ENCODE peak calls at places on chromosome 3, in six cellular contexts. Z is GM19239, I is HS-27A, H is HEK293T, A is body of pancreas, D is GDM1. W is an unnamed sample.

GRCh38 chr3:175433026-175433668 is 574.0 kb downstream of the NAALADL2 start:
- DNase-seq in Z (no peak), I (no peak), H (no peak), A (no peak), D (no peak), W (no peak)

GRCh38 chr3:126107960-126108688 is 24.2 kb upstream of the SLC41A3 start:
- DNase-seq in Z (no peak), I (no peak), H (no peak), A (no peak), D (no peak), W (no peak)

GRCh38 chr3:74066456-74066855 is 441.7 kb upstream of the PDZRN3 start:
- DNase-seq in Z (no peak), I (no peak), H (no peak), A (no peak), D (no peak), W (no peak)

GRCh38 chr3:90024986-90025385 is 917.6 kb downstream of the EPHA3 start:
- DNase-seq in Z (no peak), I (no peak), H (no peak), A (no peak), D (no peak), W (no peak)

GRCh38 chr3:122505676-122506075 is 9.1 kb downstream of the KPNA1 start:
- DNase-seq in Z (no peak), I (no peak), H (no peak), A (no peak), D (no peak), W (no peak)

GRCh38 chr3:184676927-184677326 is 34.9 kb downstream of the MAGEF1 start:
- DNase-seq in Z (no peak), I (no peak), H (no peak), A (no peak), D (peak), W (no peak)

GRCh38 chr3:163735394-163735793 is 1342.9 kb downstream of the SI start:
- DNase-seq in Z (no peak), I (no peak), H (no peak), A (no peak), D (no peak), W (no peak)

GRCh38 chr3:62876064-62876463 is 848 bp upstream of the CADPS start:
- DNase-seq in Z (no peak), I (no peak), H (peak), A (peak), D (no peak), W (peak)

GRCh38 chr3:66110840-66111239 is 72.1 kb upstream of the MAGI1 start:
- DNase-seq in Z (no peak), I (no peak), H (no peak), A (no peak), D (no peak), W (no peak)

GRCh38 chr3:64824281-64824980 is 136.6 kb upstream of the ADAMTS9 start:
- DNase-seq in Z (no peak), I (no peak), H (no peak), A (no peak), D (no peak), W (no peak)

GRCh38 chr3:177758131-177758530 is 560.8 kb upstream of the TBL1XR1 start:
- DNase-seq in Z (no peak), I (no peak), H (no peak), A (no peak), D (no peak), W (no peak)

GRCh38 chr3:15839568-15839967 is 41.8 kb upstream of the ANKRD28 start:
- DNase-seq in Z (no peak), I (no peak), H (no peak), A (no peak), D (no peak), W (no peak)

GRCh38 chr3:112858410-112859069 is 11.9 kb upstream of the CD200R1L start:
- DNase-seq in Z (no peak), I (no peak), H (no peak), A (no peak), D (peak), W (no peak)

GRCh38 chr3:56468184-56469106 is at the start of gene ERC2:
- DNase-seq in Z (no peak), I (no peak), H (peak), A (peak), D (no peak), W (no peak)

GRCh38 chr3:22089284-22089683 is 338.3 kb upstream of the ZNF385D start:
- DNase-seq in Z (peak), I (no peak), H (peak), A (peak), D (no peak), W (no peak)

GRCh38 chr3:129978123-129978522 is 3.6 kb downstream of the TRH start:
- DNase-seq in Z (no peak), I (no peak), H (no peak), A (no peak), D (no peak), W (no peak)

GRCh38 chr3:50319872-50320625 is 2.5 kb downstream of the HYAL2 start:
- DNase-seq in Z (no peak), I (no peak), H (no peak), A (no peak), D (no peak), W (no peak)

GRCh38 chr3:45087155-45087554 is 59.0 kb downstream of the CDCP1 start:
- DNase-seq in Z (no peak), I (no peak), H (no peak), A (no peak), D (no peak), W (no peak)

GRCh38 chr3:57017481-57017880 is 43.0 kb upstream of the SPATA12 start:
- DNase-seq in Z (no peak), I (no peak), H (no peak), A (no peak), D (no peak), W (no peak)

GRCh38 chr3:31968927-31969418 is 12.1 kb downstream of the OSBPL10 start:
- DNase-seq in Z (no peak), I (peak), H (peak), A (no peak), D (no peak), W (no peak)

GRCh38 chr3:46671541-46672348 is 21.7 kb downstream of the ALS2CL start:
- DNase-seq in Z (no peak), I (no peak), H (no peak), A (peak), D (no peak), W (no peak)

GRCh38 chr3:144770813-144771400 is 799.3 kb downstream of the DIPK2A start:
- DNase-seq in Z (no peak), I (peak), H (peak), A (no peak), D (no peak), W (no peak)

GRCh38 chr3:28328188-28329151 is 20.1 kb upstream of the ZCWPW2 start:
- DNase-seq in Z (no peak), I (peak), H (no peak), A (no peak), D (no peak), W (no peak)

GRCh38 chr3:30826381-30827061 is 67.9 kb downstream of the GADL1 start:
- DNase-seq in Z (no peak), I (no peak), H (no peak), A (no peak), D (no peak), W (no peak)

GRCh38 chr3:40754966-40755365 is 230.2 kb downstream of the ZNF621 start:
- DNase-seq in Z (no peak), I (no peak), H (no peak), A (no peak), D (no peak), W (no peak)

W was measured in DMS 273 treated with DMSO at 0.1 percent for 48 hours.